ENCODE peak calls at places on chromosomes 12 and 14, in four cellular contexts. S is IMR-90, D is H9, C is H1. P is an unnamed sample.

GRCh38 chr14:77849711-77850110 is 49.8 kb downstream of the ADCK1 start:
- DNase-seq in S (peak; percentile 50), D (no peak), C (no peak), P (no peak)

GRCh38 chr14:95533822-95534221 is 1.0 kb upstream of the GLRX5 start:
- DNase-seq in S (no peak), D (no peak), C (no peak), P (peak; percentile 26)

GRCh38 chr12:25495336-25496097 is 57.6 kb downstream of the LMNTD1 start:
- DNase-seq in S (peak; percentile 89), D (no peak), C (no peak), P (peak; percentile 94)

GRCh38 chr12:51246254-51246853 is 7.7 kb downstream of the DAZAP2 start:
- DNase-seq in S (peak; percentile 68), D (no peak), C (no peak), P (peak; percentile 61)

GRCh38 chr12:99390707-99391106 is 256.8 kb upstream of the GARIN6 start:
- DNase-seq in S (no peak), D (peak; percentile 83), C (peak; percentile 82), P (peak; percentile 55)

GRCh38 chr12:85713368-85713767 is 122.8 kb downstream of the RASSF9 start:
- DNase-seq in S (no peak), D (no peak), C (no peak), P (no peak)

GRCh38 chr14:95185452-95186392 is 28.4 kb upstream of the DICER1 start:
- DNase-seq in S (peak; percentile 19), D (no peak), C (no peak), P (no peak)

GRCh38 chr12:2092354-2092753 is 39.6 kb downstream of the CACNA1C start:
- DNase-seq in S (no peak), D (no peak), C (no peak), P (no peak)

DNA sequence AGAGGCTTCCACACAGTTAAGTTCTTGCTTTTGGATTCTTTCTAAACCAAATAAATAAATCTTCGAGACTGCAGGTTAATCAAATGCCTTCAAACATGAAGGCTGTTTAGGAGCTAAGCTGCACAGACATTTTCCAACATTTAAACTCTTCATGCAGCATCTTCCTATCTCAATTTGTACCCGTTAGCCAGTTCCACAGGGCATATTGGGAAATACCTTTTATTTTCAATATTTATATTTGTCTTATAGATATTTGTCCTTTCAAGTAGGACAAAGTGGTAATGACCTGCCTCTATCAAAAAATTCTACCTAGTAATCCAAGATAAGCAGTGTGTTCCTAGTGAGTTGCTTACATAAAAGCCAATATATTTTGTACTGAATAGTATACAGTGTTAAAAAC is 373.6 kb downstream of the DIO2 start:
- DNase-seq in S (no peak), D (no peak), C (no peak), P (no peak)
- H3K4me2 ChIP-seq in S (no peak overlapping the region), D (no peak overlapping the region), C (no peak overlapping the region), P (no peak overlapping the region)

DNA sequence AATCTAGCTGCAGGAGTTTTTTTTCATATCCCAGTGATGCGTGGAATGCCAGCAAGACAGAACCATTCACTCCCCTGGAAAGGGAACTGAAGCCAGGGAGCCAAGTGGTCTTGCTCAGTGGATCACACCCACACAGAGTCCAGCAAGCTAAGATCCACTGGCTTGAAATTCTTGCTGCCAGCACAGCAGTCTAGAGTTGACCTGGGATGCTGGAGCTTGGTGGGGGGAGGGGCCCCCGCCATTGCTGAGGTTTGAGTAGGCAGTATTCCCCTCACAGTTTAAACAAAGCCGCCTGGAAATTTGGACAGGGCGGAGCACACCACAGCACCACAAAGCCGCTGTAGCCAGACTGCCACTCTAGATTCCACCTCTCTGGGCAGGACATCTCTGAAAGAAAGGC is 86.9 kb upstream of the STXBP6 start:
- DNase-seq in S (no peak), D (no peak), C (no peak), P (no peak)
- H4K5ac ChIP-seq in S (no peak overlapping the region), D (no peak overlapping the region), C (no peak overlapping the region), P (no peak overlapping the region)

DNA sequence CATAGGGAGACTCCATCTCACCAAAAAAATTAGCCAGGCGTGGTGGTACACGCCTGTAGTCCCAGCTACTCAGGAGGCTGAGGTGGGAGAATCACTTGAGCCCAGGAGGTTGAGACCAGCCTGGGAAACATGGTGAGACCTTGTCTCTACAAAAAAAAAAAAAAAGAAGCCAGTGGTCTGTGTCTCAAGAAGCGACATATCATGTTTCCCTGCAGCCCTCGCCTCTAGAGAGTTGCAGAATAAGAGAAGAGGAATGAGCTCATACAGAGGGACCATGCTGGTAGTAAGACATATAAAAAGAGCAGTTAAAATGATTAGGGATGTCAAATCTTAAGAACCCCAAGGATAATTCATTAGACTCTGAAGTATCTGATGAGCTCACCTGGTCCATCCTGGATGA is 39.4 kb upstream of the BICDL1 start:
- DNase-seq in S (no peak), D (no peak), C (no peak), P (no peak)
- H3K4me2 ChIP-seq in S (no peak overlapping the region), D (no peak overlapping the region), C (no peak overlapping the region), P (no peak overlapping the region)

GRCh38 chr12:9907769-9908168 is 24.4 kb downstream of the CLEC2A start:
- DNase-seq in S (no peak), D (no peak), C (no peak), P (no peak)

GRCh38 chr12:9909724-9910123 is 22.4 kb downstream of the CLEC2A start:
- DNase-seq in S (no peak), D (no peak), C (no peak), P (no peak)

GRCh38 chr12:9910716-9911421 is 21.3 kb downstream of the CLEC2A start:
- DNase-seq in S (no peak), D (peak; percentile 87), C (no peak), P (peak; percentile 32)

GRCh38 chr12:9906888-9907287 is 25.3 kb downstream of the CLEC2A start:
- DNase-seq in S (no peak), D (no peak), C (no peak), P (no peak)

GRCh38 chr12:9908350-9908749 is 23.8 kb downstream of the CLEC2A start:
- DNase-seq in S (no peak), D (no peak), C (no peak), P (no peak)
- H4K5ac ChIP-seq in S (no peak overlapping the region), D (no peak overlapping the region), C (no peak overlapping the region), P (no peak overlapping the region)

DNA sequence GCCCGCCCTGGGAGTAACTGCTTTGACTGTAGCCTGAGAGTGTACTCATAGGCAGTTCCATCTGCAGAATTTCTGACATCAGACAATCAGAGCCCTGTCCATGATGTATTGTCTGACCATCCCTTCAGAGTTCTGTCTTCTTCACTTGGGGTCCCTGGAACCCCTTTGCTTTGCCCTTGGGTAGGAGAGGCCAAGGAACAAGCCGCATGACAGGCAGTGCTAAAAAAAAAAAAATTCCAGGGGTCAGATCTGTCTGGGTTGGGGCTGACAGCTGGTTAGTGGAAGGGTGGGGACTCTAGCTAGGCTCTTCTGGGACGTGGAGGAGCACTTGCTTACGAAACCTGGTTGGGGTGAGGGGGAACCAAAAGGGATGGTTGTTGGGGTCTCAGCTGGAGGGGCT is 131.8 kb downstream of the C12orf75 start:
- DNase-seq in S (no peak), D (peak; percentile 14), C (no peak), P (no peak)
- H3K4me2 ChIP-seq in S (no peak overlapping the region), D (no peak overlapping the region), C (no peak overlapping the region), P (no peak overlapping the region)

GRCh38 chr14:103741876-103742275 is 26.3 kb downstream of the ZFYVE21 start:
- DNase-seq in S (no peak), D (no peak), C (no peak), P (no peak)
- H4K5ac ChIP-seq in S (no peak overlapping the region), D (no peak overlapping the region), C (no peak overlapping the region), P (no peak overlapping the region)

GRCh38 chr12:67773896-67774295 is 125.4 kb downstream of the DYRK2 start:
- DNase-seq in S (peak; percentile 73), D (no peak), C (no peak), P (peak; percentile 95)
- H3K4me2 ChIP-seq in S (peak overlapping the region; percentile 1), D (no peak overlapping the region), C (no peak overlapping the region), P (no peak overlapping the region)

P was measured in mesendoderm.